ENCODE peak calls at places on chromosomes 11 and 22, in ten cellular contexts. P is amniotic stem cell; H is PC-3; Q is Calu3; O is GM20000; Z is CD4-positive, alpha-beta memory T cell; L is K562; G is stimulated activated CD8-positive, alpha-beta memory T cell treated with anti-CD3 and anti-CD28 coated beads, Interleukin-7, amount 100 ng/mL, for 24 hours; M is mucosa of gallbladder; U is ELR. Y is an unnamed sample.

GRCh38 chr11:130244851-130245250 is 69.9 kb downstream of the ZBTB44 start:
- DNase-seq in L (no peak), P (no peak), M (no peak), G (no peak), Z (no peak), Q (no peak), H (no peak), U (no peak), O (no peak), Y (no peak)

GRCh38 chr11:23988381-23989006 is 508.4 kb upstream of the LUZP2 start:
- DNase-seq in Z (no peak), U (peak; percentile 42), P (no peak), G (no peak), M (no peak), Q (no peak), L (no peak), O (no peak), H (peak; percentile 71), Y (no peak)

GRCh38 chr22:23790819-23791736 is 4.3 kb downstream of the SMARCB1 start:
- DNase-seq in Z (no peak), M (no peak), O (peak; percentile 2), H (no peak), L (no peak), P (no peak), G (no peak), U (no peak), Q (no peak), Y (no peak)

GRCh38 chr22:20402960-20403778 is 9.2 kb downstream of the ZNF74 start:
- DNase-seq in L (no peak), Q (no peak), U (no peak), H (no peak), O (no peak), P (no peak), M (no peak), G (no peak), Z (no peak), Y (no peak)

GRCh38 chr11:94028436-94028835 is 7.3 kb downstream of the HEPHL1 start:
- DNase-seq in M (no peak), L (no peak), Z (no peak), Q (peak; percentile 41), H (peak; percentile 86), U (peak; percentile 93), P (peak; percentile 21), G (no peak), O (no peak), Y (no peak)

GRCh38 chr11:3021125-3021524 is 29.0 kb upstream of the NAP1L4 start:
- DNase-seq in U (peak; percentile 54), H (peak; percentile 46), P (no peak), Z (peak; percentile 56), O (peak; percentile 60), Q (peak; percentile 66), G (no peak), M (peak; percentile 58), L (peak; percentile 70), Y (peak; percentile 29)

GRCh38 chr11:7630002-7630401 is 43.3 kb downstream of the CYB5R2 start:
- DNase-seq in Q (no peak), L (no peak), P (no peak), Z (no peak), U (no peak), O (no peak), H (peak; percentile 34), G (no peak), M (no peak), Y (no peak)

GRCh38 chr11:35748644-35749043 is 86.1 kb downstream of the TRIM44 start:
- DNase-seq in O (no peak), L (no peak), G (no peak), Q (no peak), Z (no peak), P (no peak), H (no peak), U (no peak), M (no peak), Y (no peak)

GRCh38 chr11:28697920-28698827 is 590.0 kb downstream of the METTL15 start:
- DNase-seq in L (peak; percentile 75), O (peak; percentile 38), M (peak; percentile 34), H (peak; percentile 76), Z (no peak), U (peak; percentile 69), P (no peak), G (no peak), Q (peak; percentile 68), Y (no peak)

GRCh38 chr11:9461760-9462134 is 935 bp downstream of the ZNF143 start:
- DNase-seq in U (peak; percentile 36), L (no peak), M (no peak), O (no peak), H (peak; percentile 7), P (no peak), Q (no peak), G (no peak), Z (peak; percentile 21), Y (peak; percentile 6)

GRCh38 chr11:119359365-119360229 is 13.1 kb upstream of the MFRP start:
- DNase-seq in Z (no peak), O (no peak), P (no peak), U (no peak), H (peak; percentile 49), Q (no peak), M (no peak), G (no peak), L (no peak), Y (no peak)

GRCh38 chr11:104033134-104033533 is 3.3 kb upstream of the DDI1 start:
- DNase-seq in U (peak; percentile 75), Q (peak; percentile 7), P (no peak), L (no peak), G (no peak), Z (no peak), O (no peak), H (peak; percentile 80), M (peak; percentile 64), Y (no peak)

GRCh38 chr22:35215993-35216392 is 41.3 kb upstream of the HMGXB4 start:
- DNase-seq in Z (no peak), L (peak; percentile 25), O (no peak), U (no peak), M (no peak), P (no peak), G (no peak), Q (no peak), H (no peak), Y (no peak)

GRCh38 chr11:35144103-35144741 is 5.3 kb downstream of the CD44 start:
- DNase-seq in U (peak; percentile 91), P (peak; percentile 38), O (peak; percentile 75), G (no peak), Z (peak; percentile 67), H (peak; percentile 83), M (no peak), L (no peak), Q (peak; percentile 24), Y (peak; percentile 73)

GRCh38 chr11:128568166-128568778 is 19.1 kb downstream of the ETS1 start:
- DNase-seq in Q (no peak), M (no peak), H (no peak), Z (no peak), U (no peak), G (no peak), O (no peak), L (no peak), P (no peak), Y (no peak)

GRCh38 chr11:85875505-85875904 is 20.3 kb downstream of the CCDC83 start:
- DNase-seq in U (peak; percentile 78), P (no peak), H (peak; percentile 88), G (no peak), Z (no peak), Q (no peak), O (no peak), L (no peak), M (no peak), Y (no peak)

GRCh38 chr11:115333106-115333505 is 171.1 kb downstream of the CADM1 start:
- DNase-seq in U (peak; percentile 22), L (no peak), O (no peak), Q (no peak), G (no peak), M (no peak), H (no peak), Z (no peak), P (no peak), Y (no peak)

GRCh38 chr11:70735976-70736375 is 337.6 kb downstream of the CTTN start:
- DNase-seq in O (no peak), U (no peak), Q (no peak), H (no peak), Z (no peak), G (no peak), L (no peak), P (no peak), M (no peak), Y (no peak)

GRCh38 chr22:38882972-38883622 is 11.1 kb upstream of the CBX6 start:
- DNase-seq in Z (no peak), H (no peak), Q (no peak), L (peak; percentile 2), P (no peak), G (no peak), M (no peak), U (no peak), O (no peak), Y (no peak)

GRCh38 chr22:49191506-49191980 is 636.1 kb downstream of the BRD1 start:
- DNase-seq in G (no peak), O (no peak), M (no peak), L (no peak), Z (no peak), P (no peak), H (no peak), Q (no peak), U (no peak), Y (no peak)